ENCODE peak calls at places on chromosomes 3 and 15, in four cellular contexts. N, W, Z and C are unnamed samples.

GRCh38 chr15:70299931-70300858 is 202.5 kb upstream of the TLE3 start:
- DNase-seq in Z (no peak), N (no peak), W (no peak), C (peak)

GRCh38 chr3:141796436-141797166 is 33.4 kb downstream of the GRK7 start:
- DNase-seq in Z (no peak), W (no peak), N (no peak), C (peak)

GRCh38 chr15:80242802-80243201 is 9.2 kb downstream of the CTXND1 start:
- DNase-seq in N (no peak), W (no peak), Z (no peak), C (no peak)

GRCh38 chr3:111715911-111716523 is 120.9 kb upstream of the ZBED2 start:
- DNase-seq in W (peak), N (peak), Z (peak), C (no peak)

GRCh38 chr15:74423443-74424257 is 10.1 kb downstream of the SEMA7A start:
- DNase-seq in N (no peak), W (peak), Z (peak), C (no peak)

GRCh38 chr3:20729185-20729584 is 543.2 kb upstream of the SGO1 start:
- DNase-seq in N (no peak), W (no peak), Z (no peak), C (no peak)

GRCh38 chr3:14403636-14404395 is 1.4 kb downstream of the SLC6A6 start:
- DNase-seq in N (peak), W (peak), Z (peak), C (no peak)

GRCh38 chr15:43376017-43376705 is 5.3 kb downstream of the TUBGCP4 start:
- DNase-seq in N (peak), W (peak), Z (peak), C (peak)

GRCh38 chr3:169170456-169170855 is 493.1 kb downstream of the MECOM start:
- DNase-seq in W (no peak), Z (no peak), N (no peak), C (no peak)

GRCh38 chr3:13627681-13628080 is 78.8 kb downstream of the FBLN2 start:
- DNase-seq in W (no peak), Z (no peak), N (no peak), C (no peak)

GRCh38 chr3:13217736-13218540 is 144.7 kb upstream of the IQSEC1 start:
- DNase-seq in W (peak), Z (no peak), N (no peak), C (no peak)

GRCh38 chr15:93428135-93428534 is 339.1 kb upstream of the RGMA start:
- DNase-seq in Z (no peak), N (no peak), W (no peak), C (no peak)

GRCh38 chr15:69592954-69593353 is 140.3 kb downstream of the RPLP1 start:
- DNase-seq in N (no peak), Z (peak), W (no peak), C (no peak)

GRCh38 chr3:140050977-140051957 is 116.3 kb downstream of the CLSTN2 start:
- DNase-seq in Z (peak), W (peak), N (peak), C (no peak)

GRCh38 chr3:25564040-25564439 is 100.7 kb downstream of the TOP2B start:
- DNase-seq in N (no peak), W (no peak), Z (no peak), C (no peak)

GRCh38 chr3:86814321-86814720 is 176.6 kb downstream of the VGLL3 start:
- DNase-seq in W (no peak), N (no peak), Z (no peak), C (no peak)

GRCh38 chr15:77035999-77036471 is 34.9 kb downstream of the TSPAN3 start:
- DNase-seq in W (no peak), N (peak), Z (no peak), C (no peak)

GRCh38 chr3:17491601-17492000 is 250.8 kb downstream of the TBC1D5 start:
- DNase-seq in N (no peak), Z (no peak), W (no peak), C (no peak)

GRCh38 chr15:63833246-63833696 is 477 bp downstream of the HERC1 start:
- DNase-seq in N (peak), W (no peak), Z (peak), C (no peak)

GRCh38 chr3:181076558-181076957 is 87.0 kb upstream of the DNAJC19 start:
- DNase-seq in Z (no peak), W (no peak), N (no peak), C (no peak)

GRCh38 chr3:14925729-14926591 is 21.4 kb upstream of the NR2C2 start:
- DNase-seq in Z (peak), W (peak), N (peak), C (no peak)

GRCh38 chr3:63934041-63934440 is 21.9 kb upstream of the SCAANT1 start:
- DNase-seq in N (no peak), Z (no peak), W (no peak), C (no peak)

GRCh38 chr15:61946778-61947177 is 113.5 kb downstream of the VPS13C start:
- DNase-seq in W (no peak), N (no peak), Z (no peak), C (no peak)

GRCh38 chr15:32042269-32042996 is 12.1 kb downstream of the CHRNA7 start:
- DNase-seq in N (peak), Z (no peak), W (no peak), C (no peak)

GRCh38 chr3:197317250-197317963 is 19.0 kb upstream of the DLG1 start:
- DNase-seq in W (no peak), Z (no peak), N (no peak), C (no peak)

GRCh38 chr3:114319453-114319852 is 25.6 kb downstream of the TIGIT start:
- DNase-seq in N (no peak), W (peak), Z (no peak), C (no peak)

GRCh38 chr15:77070500-77071337 is at the start of gene TSPAN3:
- DNase-seq in N (peak), Z (peak), W (peak), C (peak)

GRCh38 chr3:160395297-160395696 is 3.7 kb downstream of the IFT80 start:
- DNase-seq in W (no peak), N (no peak), Z (peak), C (no peak)

GRCh38 chr3:33047842-33048834 is 48.8 kb downstream of the GLB1 start:
- DNase-seq in Z (no peak), N (no peak), W (no peak), C (no peak)

GRCh38 chr15:28112962-28113361 is 13.8 kb upstream of the OCA2 start:
- DNase-seq in N (no peak), W (no peak), Z (no peak), C (no peak)

GRCh38 chr3:171841620-171842000 is 1.5 kb upstream of the TMEM212 start:
- DNase-seq in Z (no peak), N (no peak), W (peak), C (no peak)

GRCh38 chr3:85120879-85121278 is 162.1 kb downstream of the CADM2 start:
- DNase-seq in W (no peak), N (no peak), Z (no peak), C (no peak)

GRCh38 chr15:33533197-33533596 is 222.4 kb downstream of the RYR3 start:
- DNase-seq in W (no peak), N (no peak), Z (no peak), C (no peak)

GRCh38 chr3:74897006-74897405 is 282.5 kb upstream of the CNTN3 start:
- DNase-seq in N (peak), Z (no peak), W (no peak), C (no peak)

GRCh38 chr3:29585368-29585767 is 304.5 kb downstream of the RBMS3 start:
- DNase-seq in N (no peak), W (no peak), Z (no peak), C (no peak)

GRCh38 chr15:49693491-49693890 is 72.6 kb downstream of the DTWD1 start:
- DNase-seq in N (no peak), Z (no peak), W (no peak), C (no peak)

GRCh38 chr3:11914041-11914440 is 67.4 kb upstream of the TAMM41 start:
- DNase-seq in Z (no peak), N (no peak), W (no peak), C (no peak)
- TF ChIP-seq YY1 in Z (no peak), N (no peak), W (no peak), C (no peak)

GRCh38 chr3:183816681-183817080 is 8.7 kb downstream of the MAP6D1 start:
- DNase-seq in Z (no peak), W (no peak), N (no peak), C (no peak)

GRCh38 chr3:183815565-183815943 is 9.8 kb downstream of the MAP6D1 start:
- DNase-seq in Z (no peak), W (no peak), N (no peak), C (no peak)

GRCh38 chr3:183812746-183813445 is 12.5 kb downstream of the MAP6D1 start:
- DNase-seq in W (no peak), N (no peak), Z (no peak), C (no peak)

GRCh38 chr3:183815951-183816475 is 9.4 kb downstream of the MAP6D1 start:
- DNase-seq in Z (no peak), W (no peak), N (no peak), C (no peak)

DNA sequence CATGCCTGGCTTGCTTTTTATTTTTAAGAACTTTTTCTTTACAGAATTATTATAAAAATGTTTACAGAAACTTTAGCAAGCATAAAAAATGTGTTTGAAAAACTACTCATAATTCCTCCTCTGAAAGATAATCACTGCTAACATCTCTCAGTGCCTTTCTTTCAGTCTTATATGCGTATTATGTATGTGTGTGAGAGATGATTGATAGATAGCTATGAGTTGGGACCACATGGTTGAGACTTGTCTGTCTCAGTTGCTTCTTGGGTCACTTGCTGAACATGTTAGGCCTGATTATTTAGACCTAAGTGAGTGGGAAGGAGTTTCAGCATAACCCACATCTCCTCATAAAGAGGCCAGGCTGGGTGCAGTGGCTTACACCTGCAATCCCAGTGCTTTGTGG is 11.1 kb downstream of the MAP6D1 start:
- DNase-seq in W (no peak), Z (no peak), N (no peak), C (no peak)
- H3K27ac ChIP-seq in W (no peak), Z (no peak), N (no peak), C (no peak)

GRCh38 chr3:94130690-94131089 is 67.8 kb downstream of the NSUN3 start:
- DNase-seq in W (no peak), Z (no peak), N (no peak), C (no peak)
- TF ChIP-seq YY1 in W (no peak), Z (no peak), N (no peak), C (no peak)

GRCh38 chr15:90232941-90233700 is 620 bp downstream of the CIB1 start:
- DNase-seq in N (peak), Z (peak), W (peak), C (no peak)
- H3K27ac ChIP-seq in N (peak), Z (peak), W (peak), C (peak)

GRCh38 chr3:42853739-42854302 is 21.9 kb downstream of the CYP8B1 start:
- DNase-seq in N (no peak), Z (no peak), W (peak), C (no peak)
- TF ChIP-seq YY1 in N (no peak), Z (no peak), W (peak), C (no peak)

GRCh38 chr3:4511491-4512251 is 18.5 kb downstream of the ITPR1 start:
- DNase-seq in N (no peak), W (no peak), Z (no peak), C (no peak)
- H3K27ac ChIP-seq in N (peak), W (peak), Z (no peak), C (no peak)

GRCh38 chr3:24111711-24112110 is 166.6 kb downstream of the NR1D2 start:
- DNase-seq in W (no peak), N (no peak), Z (no peak), C (no peak)

DNA sequence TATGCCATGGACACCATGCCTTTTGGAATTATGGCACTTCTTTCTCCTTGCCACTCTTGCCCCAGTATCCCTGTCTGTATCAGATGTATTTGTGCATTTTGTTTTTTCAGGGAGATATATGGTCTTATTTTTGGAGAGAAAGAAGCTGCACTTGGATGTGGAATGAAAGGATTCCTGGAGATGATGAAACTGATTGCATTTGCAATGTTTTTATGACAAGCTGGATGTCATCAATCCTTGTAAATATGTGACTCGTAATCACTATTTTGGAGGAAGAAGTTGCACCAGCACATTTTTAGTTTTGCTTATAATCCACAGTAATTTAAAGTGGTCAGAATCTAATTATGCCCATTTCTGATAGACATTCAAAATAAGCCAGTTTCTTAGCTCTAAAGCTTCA is 165.0 kb downstream of the NR1D2 start:
- DNase-seq in N (no peak), Z (no peak), W (no peak), C (no peak)
- TF ChIP-seq YY1 in N (no peak), Z (no peak), W (no peak), C (no peak)

GRCh38 chr3:48018841-48019240 is 2.6 kb upstream of the MAP4 start:
- DNase-seq in N (no peak), W (peak), Z (no peak), C (no peak)
- H3K27ac ChIP-seq in N (no peak), W (no peak), Z (no peak), C (no peak)

GRCh38 chr3:178494376-178494775 is 41.9 kb upstream of the KCNMB2 start:
- DNase-seq in W (no peak), Z (no peak), N (no peak), C (no peak)

GRCh38 chr3:178500631-178501030 is 35.6 kb upstream of the KCNMB2 start:
- DNase-seq in Z (no peak), N (no peak), W (no peak), C (no peak)

GRCh38 chr3:178504128-178504527 is 32.1 kb upstream of the KCNMB2 start:
- DNase-seq in Z (no peak), W (no peak), N (no peak), C (no peak)

GRCh38 chr3:178496911-178497310 is 39.3 kb upstream of the KCNMB2 start:
- DNase-seq in N (no peak), W (no peak), Z (no peak), C (no peak)

DNA sequence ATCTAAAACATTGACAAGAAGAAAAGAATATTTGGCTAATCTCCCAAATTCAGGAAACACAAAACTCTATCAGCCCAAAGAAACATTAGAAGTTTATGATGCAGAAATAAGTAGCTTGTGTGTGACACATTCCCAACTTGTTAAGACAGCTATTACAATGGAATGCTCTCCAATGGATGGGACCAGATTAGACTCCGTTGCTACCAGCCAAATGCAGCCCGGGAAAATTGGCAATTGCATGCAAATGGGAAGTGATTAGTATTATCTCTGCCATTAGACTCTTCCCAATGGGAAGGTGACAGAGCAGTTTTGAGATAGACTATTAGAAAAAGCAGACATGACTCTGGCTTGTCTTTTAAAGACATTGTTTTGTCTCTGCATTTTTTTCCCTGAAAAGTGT is 37.4 kb upstream of the KCNMB2 start:
- DNase-seq in N (no peak), Z (no peak), W (no peak), C (no peak)
- TF ChIP-seq YY1 in N (no peak), Z (no peak), W (no peak), C (no peak)

DNA sequence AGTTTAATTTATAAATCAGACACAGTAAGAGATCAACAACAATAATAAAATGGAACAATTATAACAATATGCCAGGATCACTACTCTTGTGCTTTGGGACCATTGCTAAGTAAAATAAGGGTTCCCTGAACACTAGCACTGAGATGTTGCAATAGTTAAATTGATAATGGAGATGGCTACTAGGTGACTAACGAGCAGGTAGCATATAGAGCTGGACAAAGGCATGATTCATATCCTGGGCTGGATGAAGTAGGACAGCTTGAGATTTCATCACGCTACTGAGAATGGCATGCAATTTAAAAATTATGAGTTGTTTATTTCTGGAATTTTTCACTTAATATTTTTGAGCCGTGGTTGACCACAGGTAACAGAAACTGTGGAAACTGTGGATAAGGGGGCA is 20.7 kb upstream of the MYZAP start:
- DNase-seq in W (peak), Z (no peak), N (no peak), C (no peak)
- H3K27ac ChIP-seq in W (no peak), Z (no peak), N (no peak), C (no peak)